ENCODE peak calls at places on chromosomes 12 and 14, in eight cellular contexts. One of them, this sample, is unnamed.

GRCh38 chr12:127773520-127773919 is 493.4 kb upstream of the TMEM132C start:
- DNase-seq in astrocyte: no peak
- DNase-seq in NB4: peak
- DNase-seq in progenitor cell of endocrine pancreas: no peak
- DNase-seq in AG04450: no peak
- DNase-seq in neural progenitor cell: peak
- DNase-seq in CD8-positive, alpha-beta T cell: no peak
- DNase-seq in GM13976: no peak
- DNase-seq in this sample: no peak

GRCh38 chr12:89939468-89940215 is 231.0 kb upstream of the ATP2B1 start:
- DNase-seq in neural progenitor cell: no peak
- DNase-seq in CD8-positive, alpha-beta T cell: no peak
- DNase-seq in NB4: no peak
- DNase-seq in GM13976: no peak
- DNase-seq in progenitor cell of endocrine pancreas: no peak
- DNase-seq in AG04450: no peak
- DNase-seq in astrocyte: no peak
- DNase-seq in this sample: no peak

GRCh38 chr12:118063567-118064391 is 2.8 kb upstream of the WSB2 start:
- DNase-seq in CD8-positive, alpha-beta T cell: no peak
- DNase-seq in neural progenitor cell: no peak
- DNase-seq in GM13976: no peak
- DNase-seq in AG04450: no peak
- DNase-seq in astrocyte: no peak
- DNase-seq in NB4: peak
- DNase-seq in progenitor cell of endocrine pancreas: no peak
- DNase-seq in this sample: no peak

GRCh38 chr12:62848418-62848817 is 86.5 kb downstream of the PPM1H start:
- DNase-seq in progenitor cell of endocrine pancreas: no peak
- DNase-seq in AG04450: no peak
- DNase-seq in astrocyte: peak
- DNase-seq in NB4: no peak
- DNase-seq in GM13976: no peak
- DNase-seq in neural progenitor cell: no peak
- DNase-seq in CD8-positive, alpha-beta T cell: no peak
- DNase-seq in this sample: peak

GRCh38 chr14:85762523-85762922 is 232.6 kb downstream of the FLRT2 start:
- DNase-seq in astrocyte: no peak
- DNase-seq in AG04450: no peak
- DNase-seq in GM13976: no peak
- DNase-seq in CD8-positive, alpha-beta T cell: no peak
- DNase-seq in neural progenitor cell: peak
- DNase-seq in NB4: no peak
- DNase-seq in progenitor cell of endocrine pancreas: no peak
- DNase-seq in this sample: no peak

GRCh38 chr12:68425998-68426397 is 93.8 kb upstream of the MDM1 start:
- DNase-seq in CD8-positive, alpha-beta T cell: no peak
- DNase-seq in progenitor cell of endocrine pancreas: no peak
- DNase-seq in neural progenitor cell: no peak
- DNase-seq in astrocyte: peak
- DNase-seq in NB4: no peak
- DNase-seq in AG04450: peak
- DNase-seq in GM13976: no peak
- DNase-seq in this sample: no peak

GRCh38 chr14:72155379-72155993 is 223.3 kb downstream of the RGS6 start:
- DNase-seq in AG04450: no peak
- DNase-seq in progenitor cell of endocrine pancreas: no peak
- DNase-seq in neural progenitor cell: no peak
- DNase-seq in NB4: no peak
- DNase-seq in CD8-positive, alpha-beta T cell: no peak
- DNase-seq in astrocyte: no peak
- DNase-seq in GM13976: no peak
- DNase-seq in this sample: no peak

GRCh38 chr12:113334786-113335539 is at the start of gene SLC8B1:
- DNase-seq in progenitor cell of endocrine pancreas: peak
- DNase-seq in GM13976: peak
- DNase-seq in NB4: peak
- DNase-seq in neural progenitor cell: peak
- DNase-seq in CD8-positive, alpha-beta T cell: peak
- DNase-seq in AG04450: peak
- DNase-seq in astrocyte: peak
- DNase-seq in this sample: peak

GRCh38 chr12:77190022-77190421 is 124.7 kb upstream of the E2F7 start:
- DNase-seq in neural progenitor cell: no peak
- DNase-seq in astrocyte: peak
- DNase-seq in AG04450: peak
- DNase-seq in NB4: no peak
- DNase-seq in progenitor cell of endocrine pancreas: no peak
- DNase-seq in GM13976: no peak
- DNase-seq in CD8-positive, alpha-beta T cell: no peak
- DNase-seq in this sample: no peak

GRCh38 chr14:70013269-70013873 is 134.2 kb downstream of the SMOC1 start:
- DNase-seq in AG04450: no peak
- DNase-seq in neural progenitor cell: peak
- DNase-seq in astrocyte: no peak
- DNase-seq in CD8-positive, alpha-beta T cell: no peak
- DNase-seq in progenitor cell of endocrine pancreas: no peak
- DNase-seq in GM13976: peak
- DNase-seq in NB4: peak
- DNase-seq in this sample: peak

GRCh38 chr14:39005044-39005736 is 97.8 kb downstream of the SEC23A start:
- DNase-seq in AG04450: peak
- DNase-seq in NB4: peak
- DNase-seq in progenitor cell of endocrine pancreas: no peak
- DNase-seq in neural progenitor cell: no peak
- DNase-seq in GM13976: no peak
- DNase-seq in CD8-positive, alpha-beta T cell: no peak
- DNase-seq in astrocyte: no peak
- DNase-seq in this sample: no peak

GRCh38 chr14:77140937-77141591 is 527 bp downstream of the ZDHHC22 start:
- DNase-seq in GM13976: peak
- DNase-seq in neural progenitor cell: peak
- DNase-seq in astrocyte: peak
- DNase-seq in NB4: no peak
- DNase-seq in AG04450: no peak
- DNase-seq in progenitor cell of endocrine pancreas: peak
- DNase-seq in CD8-positive, alpha-beta T cell: no peak
- DNase-seq in this sample: peak

GRCh38 chr12:25051583-25052190 is 102.8 kb upstream of the BCAT1 start:
- DNase-seq in AG04450: no peak
- DNase-seq in neural progenitor cell: no peak
- DNase-seq in CD8-positive, alpha-beta T cell: peak
- DNase-seq in astrocyte: no peak
- DNase-seq in NB4: peak
- DNase-seq in progenitor cell of endocrine pancreas: no peak
- DNase-seq in GM13976: peak
- DNase-seq in this sample: peak

GRCh38 chr12:6613776-6614512 is 6.8 kb upstream of the CHD4 start:
- DNase-seq in neural progenitor cell: peak
- DNase-seq in AG04450: peak
- DNase-seq in GM13976: peak
- DNase-seq in CD8-positive, alpha-beta T cell: peak
- DNase-seq in NB4: peak
- DNase-seq in progenitor cell of endocrine pancreas: peak
- DNase-seq in astrocyte: peak
- DNase-seq in this sample: peak

DNA sequence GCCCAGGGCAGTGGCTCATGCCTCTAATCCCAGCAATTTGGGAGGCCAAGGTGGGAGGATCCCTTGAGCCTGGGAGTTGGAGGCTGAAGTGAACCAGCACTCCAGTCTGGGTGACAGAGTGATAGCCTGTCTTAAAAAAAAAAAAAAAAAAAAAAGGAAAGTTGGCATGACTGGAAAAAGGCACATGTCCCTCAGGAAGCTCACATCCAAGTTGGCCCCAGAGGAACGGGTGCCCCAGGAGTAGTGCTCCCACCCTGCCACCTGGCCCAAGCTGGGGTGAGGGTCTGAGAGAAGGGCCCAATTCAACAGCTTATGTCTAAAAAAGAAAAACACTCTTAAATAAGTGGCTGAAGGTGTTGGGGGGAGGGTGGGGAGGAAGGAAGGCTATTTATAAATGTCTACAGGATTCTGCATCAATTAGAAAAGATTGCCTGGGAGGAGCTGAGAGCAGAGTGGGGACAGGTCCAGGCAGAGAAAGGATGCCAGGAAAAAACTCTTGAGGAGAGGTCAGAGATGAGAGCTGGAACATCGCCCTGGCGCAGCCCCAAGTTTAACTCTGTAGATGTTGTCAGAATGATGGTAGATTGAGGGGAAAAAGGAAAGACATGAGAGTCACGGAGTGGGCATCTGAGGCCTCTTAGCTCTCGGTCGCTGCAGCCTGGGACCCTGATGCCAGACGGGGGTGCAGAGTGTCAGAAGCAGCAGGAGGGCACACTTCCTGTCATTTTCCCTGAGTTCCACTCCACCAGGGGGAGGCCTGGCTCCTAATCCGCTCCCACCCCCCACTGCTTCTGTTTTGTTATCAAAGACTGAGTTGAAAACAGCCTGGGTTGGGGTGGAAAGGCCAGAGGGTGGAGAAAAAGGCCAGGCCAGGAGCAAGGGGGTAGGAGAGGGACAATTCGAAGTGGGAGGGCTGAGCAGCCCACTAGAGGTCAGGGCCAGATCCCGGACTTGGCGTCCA is 7.3 kb downstream of the SPRYD3 start:
- DNase-seq in AG04450: no peak
- DNase-seq in progenitor cell of endocrine pancreas: no peak
- DNase-seq in GM13976: no peak
- DNase-seq in NB4: no peak
- DNase-seq in neural progenitor cell: peak
- DNase-seq in astrocyte: peak
- DNase-seq in CD8-positive, alpha-beta T cell: no peak
- DNase-seq in this sample: no peak
- TF ChIP-seq CTCF in AG04450: peak
- TF ChIP-seq CTCF in progenitor cell of endocrine pancreas: no peak
- TF ChIP-seq CTCF in GM13976: no peak
- TF ChIP-seq CTCF in NB4: no peak
- TF ChIP-seq CTCF in neural progenitor cell: peak
- TF ChIP-seq CTCF in astrocyte: no peak
- TF ChIP-seq CTCF in CD8-positive, alpha-beta T cell: no peak
- TF ChIP-seq CTCF in this sample: no peak

GRCh38 chr12:49777800-49778748 is 36.7 kb downstream of the TMBIM6 start:
- DNase-seq in AG04450: no peak
- DNase-seq in CD8-positive, alpha-beta T cell: peak
- DNase-seq in progenitor cell of endocrine pancreas: peak
- DNase-seq in NB4: peak
- DNase-seq in astrocyte: peak
- DNase-seq in GM13976: no peak
- DNase-seq in neural progenitor cell: peak
- DNase-seq in this sample: peak
- TF ChIP-seq CTCF in AG04450: peak
- TF ChIP-seq CTCF in CD8-positive, alpha-beta T cell: peak
- TF ChIP-seq CTCF in progenitor cell of endocrine pancreas: peak
- TF ChIP-seq CTCF in NB4: peak
- TF ChIP-seq CTCF in astrocyte: peak
- TF ChIP-seq CTCF in GM13976: peak
- TF ChIP-seq CTCF in neural progenitor cell: peak
- TF ChIP-seq CTCF in this sample: peak

DNA sequence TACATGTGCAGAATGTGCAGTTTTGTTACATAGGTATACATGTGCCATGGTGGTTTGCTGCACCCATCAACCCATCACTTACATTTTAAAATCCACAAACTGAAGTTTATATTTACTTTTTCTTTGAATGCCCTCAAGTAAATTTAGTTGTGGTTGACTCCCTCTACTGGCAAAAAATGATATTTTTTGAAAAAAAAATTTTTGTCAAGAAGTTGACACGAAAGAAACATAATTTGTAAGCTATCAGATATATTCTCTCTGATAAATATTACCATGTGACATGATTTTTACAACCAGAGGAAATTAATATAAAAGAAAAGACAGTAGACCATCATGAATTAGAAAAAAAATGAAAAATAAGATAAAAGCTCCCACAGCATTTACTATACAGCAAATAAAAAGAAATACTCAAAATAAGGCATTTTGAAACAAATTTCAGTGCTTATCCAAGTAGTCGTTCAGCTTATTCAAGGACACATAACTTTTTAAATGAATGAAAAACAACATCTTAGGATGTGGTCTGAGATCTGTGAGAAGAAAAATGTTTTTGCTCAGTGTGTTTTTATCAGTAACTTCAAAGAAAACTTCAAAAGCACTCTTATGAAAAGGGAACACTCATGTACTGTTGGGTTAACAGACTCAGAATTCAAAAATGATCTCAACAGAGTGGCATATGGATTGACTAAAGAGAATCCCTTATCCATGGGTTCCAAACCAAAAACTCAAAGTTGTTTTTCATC is 30.0 kb upstream of the GRIP1 start:
- DNase-seq in neural progenitor cell: peak
- DNase-seq in GM13976: no peak
- DNase-seq in CD8-positive, alpha-beta T cell: no peak
- DNase-seq in AG04450: no peak
- DNase-seq in progenitor cell of endocrine pancreas: no peak
- DNase-seq in NB4: peak
- DNase-seq in astrocyte: no peak
- DNase-seq in this sample: no peak
- TF ChIP-seq CTCF in neural progenitor cell: peak
- TF ChIP-seq CTCF in GM13976: no peak
- TF ChIP-seq CTCF in CD8-positive, alpha-beta T cell: peak
- TF ChIP-seq CTCF in AG04450: peak
- TF ChIP-seq CTCF in progenitor cell of endocrine pancreas: peak
- TF ChIP-seq CTCF in NB4: peak
- TF ChIP-seq CTCF in astrocyte: peak
- TF ChIP-seq CTCF in this sample: no peak

DNA sequence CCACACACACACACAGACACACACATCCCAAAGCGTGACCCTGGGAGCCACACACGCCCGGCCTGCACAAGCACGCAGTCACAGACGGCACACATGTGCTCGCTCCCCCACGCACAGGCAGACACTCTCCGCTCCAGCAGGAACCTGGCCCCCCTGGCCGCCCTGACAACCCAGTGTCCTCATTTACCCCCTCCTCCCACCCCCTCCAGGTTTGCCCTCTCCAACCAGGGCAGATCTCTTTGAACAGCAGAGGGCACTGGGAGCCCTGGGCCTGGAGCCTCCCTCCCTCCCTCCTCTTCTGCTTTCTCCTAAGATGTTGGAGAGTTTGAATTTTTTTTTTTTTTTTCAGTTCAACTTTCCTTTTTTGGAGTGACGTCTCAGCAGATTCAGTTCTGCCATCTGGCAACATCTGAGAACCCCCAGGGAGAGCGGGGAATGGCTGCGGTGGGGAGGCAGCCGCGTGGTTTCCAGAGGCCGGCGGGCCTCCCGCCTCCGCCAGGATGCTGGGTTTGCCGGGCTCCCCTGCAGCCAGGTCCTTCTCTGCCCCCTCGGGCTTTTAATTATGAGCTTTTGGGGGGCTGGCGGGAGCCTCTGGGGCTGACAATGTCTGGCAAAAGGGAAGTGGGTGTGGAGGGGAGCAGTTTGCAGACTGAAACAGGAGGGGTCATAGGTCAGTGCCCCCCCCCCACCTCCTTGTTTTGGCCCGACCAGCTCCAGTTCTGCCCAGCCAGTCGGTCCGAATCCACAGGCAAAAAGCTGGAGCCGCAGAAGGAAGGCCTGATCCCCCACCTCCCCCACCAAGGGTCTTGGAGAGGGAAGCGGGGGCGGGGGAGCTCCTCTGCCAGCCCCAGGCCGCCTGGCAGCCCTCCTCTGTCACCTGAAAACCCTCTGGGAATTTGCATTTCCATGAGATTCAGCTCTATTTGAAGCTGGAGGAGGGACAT is 1.3 kb upstream of the NCOR2 start:
- DNase-seq in NB4: peak
- DNase-seq in AG04450: peak
- DNase-seq in astrocyte: peak
- DNase-seq in GM13976: peak
- DNase-seq in progenitor cell of endocrine pancreas: no peak
- DNase-seq in CD8-positive, alpha-beta T cell: no peak
- DNase-seq in neural progenitor cell: peak
- DNase-seq in this sample: peak
- TF ChIP-seq CTCF in NB4: peak
- TF ChIP-seq CTCF in AG04450: peak
- TF ChIP-seq CTCF in astrocyte: no peak
- TF ChIP-seq CTCF in GM13976: peak
- TF ChIP-seq CTCF in progenitor cell of endocrine pancreas: no peak
- TF ChIP-seq CTCF in CD8-positive, alpha-beta T cell: no peak
- TF ChIP-seq CTCF in neural progenitor cell: peak
- TF ChIP-seq CTCF in this sample: peak

This sample was measured in GM20000.